ENCODE peak calls at places on chromosome 4, in nine cellular contexts. X is body of pancreas; U is CD8-positive, alpha-beta T cell; R is fibroblast of lung; Y is CD8-positive, alpha-beta memory T cell; Q is transverse colon; I is left ventricle myocardium inferior; W is endodermal cell; M is suprapubic skin. V is an unnamed sample.
A peak's percentile ranks its signal among the peaks of the same experiment; 100 is the strongest.

GRCh38 chr4:149161247-149161646 is 654.4 kb downstream of the IQCM start:
- DNase-seq in X (no peak), U (no peak), R (peak; percentile 94), Y (no peak), Q (no peak), I (no peak), W (no peak), M (no peak), V (no peak)

GRCh38 chr4:42673084-42673429 is 16.2 kb upstream of the ATP8A1 start:
- DNase-seq in X (peak; percentile 25), U (peak; percentile 26), R (peak; percentile 37), Y (peak; percentile 26), Q (no peak), I (peak; percentile 28), W (no peak), M (no peak), V (no peak)

GRCh38 chr4:38759077-38759789 is 23.6 kb downstream of the TLR10 start:
- DNase-seq in X (peak; percentile 63), U (peak; percentile 69), R (peak; percentile 73), Y (peak; percentile 61), Q (peak; percentile 68), I (peak; percentile 25), W (peak; percentile 87), M (no peak), V (peak; percentile 21)

GRCh38 chr4:4995103-4995761 is 24.0 kb downstream of the CYTL1 start:
- DNase-seq in X (peak; percentile 76), U (peak; percentile 38), R (peak; percentile 41), Y (peak; percentile 9), Q (peak; percentile 66), I (peak; percentile 67), W (peak; percentile 95), M (no peak), V (peak; percentile 91)

GRCh38 chr4:122632396-122633143 is 11.7 kb upstream of the IL21 start:
- DNase-seq in X (no peak), U (no peak), R (peak; percentile 74), Y (no peak), Q (no peak), I (no peak), W (no peak), M (no peak), V (no peak)

GRCh38 chr4:169663894-169664293 is 43.5 kb downstream of the CLCN3 start:
- DNase-seq in X (no peak), U (no peak), R (peak; percentile 75), Y (no peak), Q (no peak), I (no peak), W (no peak), M (no peak), V (no peak)

GRCh38 chr4:19025031-19025430 is 1003.5 kb upstream of the LCORL start:
- DNase-seq in X (no peak), U (no peak), R (peak; percentile 62), Y (no peak), Q (no peak), I (no peak), W (no peak), M (no peak), V (no peak)

GRCh38 chr4:56026596-56026995 is 77.9 kb downstream of the CEP135 start:
- DNase-seq in X (no peak), U (no peak), R (peak; percentile 70), Y (no peak), Q (no peak), I (no peak), W (no peak), M (no peak), V (no peak)

GRCh38 chr4:61079427-61079826 is 120.7 kb upstream of the ADGRL3 start:
- DNase-seq in X (no peak), U (no peak), R (peak; percentile 18), Y (no peak), Q (no peak), I (no peak), W (no peak), M (no peak), V (no peak)

GRCh38 chr4:159272341-159273125 is 169.7 kb downstream of the RAPGEF2 start:
- DNase-seq in X (no peak), U (no peak), R (peak; percentile 46), Y (no peak), Q (no peak), I (no peak), W (no peak), M (no peak), V (no peak)

GRCh38 chr4:165580379-165580905 is 201.6 kb downstream of the CPE start:
- DNase-seq in X (no peak), U (no peak), R (peak; percentile 99), Y (no peak), Q (no peak), I (no peak), W (no peak), M (no peak), V (no peak)

GRCh38 chr4:1471443-1472147 is 65.4 kb upstream of the NKX1-1 start:
- DNase-seq in X (no peak), U (no peak), R (no peak), Y (no peak), Q (no peak), I (no peak), W (peak; percentile 35), M (peak; percentile 74), V (peak; percentile 51)

GRCh38 chr4:16067515-16067914 is 16.3 kb downstream of the PROM1 start:
- DNase-seq in X (peak; percentile 74), U (no peak), R (peak; percentile 22), Y (no peak), Q (peak; percentile 50), I (no peak), W (peak; percentile 28), M (no peak), V (no peak)

GRCh38 chr4:10546-10870 is 42.6 kb upstream of the ZNF595 start:
- DNase-seq in X (no peak), U (no peak), R (no peak), Y (no peak), Q (no peak), I (no peak), W (no peak), M (no peak), V (peak; percentile 20)

DNA sequence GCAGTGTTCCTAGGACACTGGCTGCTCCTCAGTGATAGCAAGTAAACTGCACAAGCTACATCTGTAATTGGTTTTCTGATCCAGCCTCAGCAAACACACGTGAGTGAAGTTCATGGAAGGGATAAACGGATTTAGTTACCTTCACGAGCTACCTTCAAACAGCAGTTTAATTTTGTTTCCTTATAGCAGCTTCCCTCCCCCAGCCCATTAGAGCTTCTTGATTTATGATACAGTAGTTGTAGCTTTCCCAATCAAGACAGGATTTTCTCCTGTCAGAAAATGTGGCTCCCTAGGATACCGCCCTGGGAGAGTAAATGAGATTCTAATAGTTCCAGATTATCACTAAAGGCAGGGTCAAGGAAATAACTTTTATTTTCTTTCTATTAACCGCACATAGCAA is 634.2 kb upstream of the FAT1 start:
- DNase-seq in X (no peak), U (no peak), R (no peak), Y (no peak), Q (no peak), I (no peak), W (no peak), M (no peak), V (no peak)
- H3K4me3 ChIP-seq in X (no peak overlapping the region), U (no peak overlapping the region), R (no peak overlapping the region), Y (no peak overlapping the region), Q (no peak overlapping the region), I (no peak overlapping the region), W (no peak overlapping the region), M (no peak overlapping the region), V (no peak overlapping the region)

GRCh38 chr4:143539670-143540023 is 26.1 kb downstream of the SMARCA5 start:
- DNase-seq in X (no peak), U (no peak), R (no peak), Y (no peak), Q (no peak), I (no peak), W (no peak), M (no peak), V (no peak)

DNA sequence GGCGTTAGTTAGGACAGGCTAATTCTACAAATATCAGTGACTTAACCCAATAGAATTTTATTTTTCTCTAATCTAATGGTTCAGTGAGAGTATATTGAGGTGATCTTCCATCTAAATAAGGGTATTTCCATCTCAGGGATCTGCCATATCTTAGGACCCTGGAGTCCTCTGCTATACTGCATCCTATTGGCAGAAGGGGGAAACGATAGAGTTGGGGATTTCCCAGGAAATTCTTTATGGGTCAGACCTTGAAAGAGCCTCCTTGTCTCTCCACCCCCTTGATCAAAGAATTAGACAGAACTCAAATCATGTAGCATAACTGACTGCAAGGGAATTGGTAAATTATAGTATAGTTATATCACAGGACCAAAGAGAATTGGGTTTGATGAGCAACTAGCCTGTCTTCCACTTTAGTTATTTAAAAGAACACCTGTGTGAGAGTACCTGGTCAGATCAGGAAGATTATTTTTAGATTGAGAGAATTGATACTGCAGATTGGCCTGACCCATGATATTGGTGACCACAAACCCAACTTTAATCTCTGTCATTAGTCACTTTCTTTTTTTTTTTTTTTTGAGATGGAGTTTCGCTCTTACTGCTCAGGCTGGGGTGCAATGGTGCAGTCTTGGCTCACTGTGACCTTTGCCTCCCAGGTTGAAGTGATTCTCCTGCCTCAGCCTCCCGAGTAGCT is 25.6 kb downstream of the SMARCA5 start:
- DNase-seq in X (no peak), U (no peak), R (no peak), Y (no peak), Q (no peak), I (no peak), W (no peak), M (no peak), V (no peak)
- H3K36me3 ChIP-seq in X (peaks cover 3% of the 10 kb centered on the region), U (peaks cover 70% of the 10 kb centered on the region), R (peaks cover 14% of the 10 kb centered on the region), Y (peaks cover 61% of the 10 kb centered on the region), Q (peaks cover 95% of the 10 kb centered on the region), I (peaks cover 97% of the 10 kb centered on the region), W (peaks cover 95% of the 10 kb centered on the region), M (peaks cover 96% of the 10 kb centered on the region), V (peaks cover 33% of the 10 kb centered on the region)

GRCh38 chr4:36385951-36386561 is 104.6 kb downstream of the DTHD1 start:
- DNase-seq in X (no peak), U (peak; percentile 37), R (no peak), Y (peak; percentile 81), Q (peak; percentile 11), I (no peak), W (no peak), M (no peak), V (no peak)
- H3K4me3 ChIP-seq in X (no peak overlapping the region), U (no peak overlapping the region), R (no peak overlapping the region), Y (peak overlapping the region; percentile 0), Q (no peak overlapping the region), I (no peak overlapping the region), W (no peak overlapping the region), M (no peak overlapping the region), V (no peak overlapping the region)

GRCh38 chr4:6876440-6876839 is 33.2 kb upstream of the TBC1D14 start:
- DNase-seq in X (no peak), U (no peak), R (peak; percentile 57), Y (no peak), Q (no peak), I (no peak), W (no peak), M (no peak), V (no peak)

GRCh38 chr4:6873291-6873690 is 36.3 kb upstream of the TBC1D14 start:
- DNase-seq in X (no peak), U (no peak), R (no peak), Y (no peak), Q (no peak), I (no peak), W (no peak), M (no peak), V (no peak)

GRCh38 chr4:6875431-6875831 is 34.2 kb upstream of the TBC1D14 start:
- DNase-seq in X (no peak), U (no peak), R (no peak), Y (no peak), Q (no peak), I (peak; percentile 36), W (no peak), M (no peak), V (no peak)

GRCh38 chr4:6877070-6877469 is 32.6 kb upstream of the TBC1D14 start:
- DNase-seq in X (no peak), U (no peak), R (no peak), Y (no peak), Q (no peak), I (no peak), W (no peak), M (no peak), V (no peak)

GRCh38 chr4:6873792-6874461 is 35.7 kb upstream of the TBC1D14 start:
- DNase-seq in X (peak; percentile 81), U (peak; percentile 87), R (peak; percentile 35), Y (peak; percentile 70), Q (peak; percentile 79), I (peak; percentile 70), W (peak; percentile 91), M (no peak), V (peak; percentile 67)
- H3K36me3 ChIP-seq in X (no peaks in the 10 kb centered on the region), U (peaks cover 22% of the 10 kb centered on the region), R (peaks cover 8% of the 10 kb centered on the region), Y (peaks cover 30% of the 10 kb centered on the region), Q (peaks cover 14% of the 10 kb centered on the region), I (peaks cover 75% of the 10 kb centered on the region), W (peaks cover 78% of the 10 kb centered on the region), M (peaks cover 60% of the 10 kb centered on the region), V (peaks cover 18% of the 10 kb centered on the region)

V was measured in H7.